ENCODE peak calls at places on chromosomes 2 and 18, in four cellular contexts. P, U, X and B are unnamed samples.

GRCh38 chr2:232707076-232707475 is 9.9 kb downstream of the GIGYF2 start:
- DNase-seq in P (no peak), U (no peak), X (no peak), B (no peak)

GRCh38 chr2:119013640-119014039 is 71.6 kb downstream of the MARCO start:
- DNase-seq in P (no peak), U (no peak), X (no peak), B (no peak)

GRCh38 chr2:178473931-178474330 is 4.5 kb downstream of the FKBP7 start:
- DNase-seq in P (no peak), U (peak), X (no peak), B (no peak)

GRCh38 chr18:54388203-54389142 is 30.8 kb downstream of the C18orf54 start:
- DNase-seq in P (peak), U (peak), X (no peak), B (peak)

GRCh38 chr18:62523631-62524442 is 1.0 kb downstream of the ZCCHC2 start:
- DNase-seq in P (peak), U (peak), X (peak), B (peak)

GRCh38 chr2:118084483-118085089 is 3.7 kb upstream of the INSIG2 start:
- DNase-seq in P (no peak), U (no peak), X (no peak), B (no peak)

GRCh38 chr2:241989074-241989473 is 119.5 kb downstream of the RTP5 start:
- DNase-seq in P (no peak), U (no peak), X (no peak), B (no peak)

GRCh38 chr2:1297376-1298159 is 115.7 kb upstream of the TPO start:
- DNase-seq in P (no peak), U (no peak), X (no peak), B (peak)

DNA sequence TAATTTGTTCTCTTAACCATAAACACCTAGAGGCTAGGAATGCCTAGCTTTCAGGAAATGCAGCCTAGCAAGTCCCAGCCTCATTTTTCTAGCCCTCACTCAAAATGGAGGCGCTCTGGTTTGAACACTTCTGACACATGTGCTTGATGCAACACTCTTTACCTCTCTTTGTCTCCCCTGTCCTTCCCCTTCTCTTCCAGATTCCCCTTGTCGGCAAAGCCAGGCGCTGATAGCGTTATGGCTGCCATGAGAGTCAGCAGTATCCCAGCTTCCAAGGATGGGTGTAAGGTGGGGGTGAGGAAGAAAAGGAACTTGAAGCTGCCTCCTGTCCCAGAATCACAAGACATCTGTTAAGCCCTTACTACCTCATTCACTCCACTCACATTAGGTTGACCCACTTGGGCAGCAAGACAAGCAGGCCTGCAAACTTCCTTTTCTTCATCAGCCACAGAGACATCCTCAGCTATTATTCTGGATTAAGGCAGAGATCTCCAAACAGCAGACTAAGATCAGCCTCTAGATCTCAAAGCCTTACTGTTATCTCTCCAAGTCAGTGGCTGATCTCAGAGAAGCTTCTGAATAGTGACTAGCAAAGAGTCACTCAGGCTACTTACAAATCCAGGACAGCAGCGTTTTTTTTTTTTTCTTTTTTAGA is 1.9 kb upstream of the ST3GAL5 start:
- DNase-seq in P (no peak), U (no peak), X (no peak), B (no peak)
- TF ChIP-seq EZH2phosphoT487 in P (no peak), U (no peak), X (no peak), B (no peak)

GRCh38 chr2:11082880-11083279 is 72.4 kb upstream of the SLC66A3 start:
- DNase-seq in P (no peak), U (peak), X (no peak), B (no peak)

GRCh38 chr2:11075221-11075620 is 80.0 kb upstream of the SLC66A3 start:
- DNase-seq in P (no peak), U (no peak), X (no peak), B (no peak)

GRCh38 chr2:11077411-11077810 is 77.9 kb upstream of the SLC66A3 start:
- DNase-seq in P (no peak), U (no peak), X (no peak), B (no peak)

GRCh38 chr2:11079131-11079824 is 76.0 kb upstream of the SLC66A3 start:
- DNase-seq in P (no peak), U (no peak), X (no peak), B (no peak)

GRCh38 chr2:11080253-11081115 is 74.8 kb upstream of the SLC66A3 start:
- DNase-seq in P (no peak), U (no peak), X (no peak), B (peak)
- TF ChIP-seq EZH2phosphoT487 in P (no peak), U (no peak), X (no peak), B (no peak)

GRCh38 chr2:36741188-36741587 is 44.7 kb downstream of the VIT start:
- DNase-seq in P (no peak), U (no peak), X (no peak), B (no peak)
- TF ChIP-seq EZH2phosphoT487 in P (no peak), U (no peak), X (no peak), B (no peak)

DNA sequence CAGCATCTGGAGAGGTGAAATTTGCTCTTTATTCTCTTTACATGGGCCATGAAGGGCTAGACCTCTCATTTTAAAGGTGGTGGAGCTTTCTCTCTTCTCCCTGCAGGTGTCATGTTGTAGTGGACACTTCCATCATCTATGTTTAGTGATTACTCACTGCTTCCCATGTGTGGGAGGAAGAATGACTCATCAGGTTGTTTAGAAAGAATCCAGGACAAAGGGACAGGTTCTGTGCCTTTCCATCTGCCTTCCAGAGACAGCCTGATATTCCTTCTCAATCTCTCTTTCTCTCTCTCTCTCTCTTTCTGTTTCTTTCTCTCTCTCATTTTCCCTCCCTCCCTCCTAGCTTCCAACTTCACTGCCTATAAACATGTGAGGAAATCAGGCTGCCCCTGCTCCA is 38.7 kb downstream of the SCG2 start:
- DNase-seq in P (peak), U (peak), X (peak), B (peak)
- TF ChIP-seq EZH2phosphoT487 in P (no peak), U (no peak), X (no peak), B (no peak)

GRCh38 chr2:224640694-224641093 is 55.5 kb upstream of the CUL3 start:
- DNase-seq in P (no peak), U (no peak), X (no peak), B (no peak)

GRCh38 chr2:224638338-224638823 is 53.2 kb upstream of the CUL3 start:
- DNase-seq in P (no peak), U (peak), X (no peak), B (no peak)
- TF ChIP-seq EZH2phosphoT487 in P (no peak), U (no peak), X (no peak), B (no peak)